ENCODE peak calls at places on chromosomes 13 and 19, in nine cellular contexts. O, A, E, K, H, B, R, N and G are unnamed samples.

GRCh38 chr19:7679017-7679720 is 1.5 kb upstream of the TRAPPC5 start:
- DNase-seq in N (no peak), A (no peak), B (peak), O (peak), K (no peak), E (peak), H (peak), R (no peak), G (peak)

GRCh38 chr13:27620377-27621115 is at the start of gene LNX2:
- DNase-seq in K (peak), R (peak), A (peak), N (peak), H (peak), B (peak), O (peak), E (peak), G (peak)

GRCh38 chr19:43618921-43619261 is 538 bp downstream of the ZNF428 start:
- DNase-seq in B (peak), O (peak), E (no peak), H (peak), K (no peak), R (no peak), A (no peak), N (no peak), G (peak)

GRCh38 chr13:112756967-112757758 is 67.3 kb downstream of the ATP11A start:
- DNase-seq in H (no peak), N (no peak), K (no peak), A (no peak), R (no peak), E (no peak), O (no peak), B (no peak), G (no peak)

GRCh38 chr19:50959731-50960500 is 7.1 kb upstream of the KLK5 start:
- DNase-seq in E (no peak), H (no peak), B (no peak), N (no peak), K (no peak), O (no peak), R (no peak), A (no peak), G (no peak)

GRCh38 chr13:33610471-33611015 is 207.4 kb upstream of the RFC3 start:
- DNase-seq in E (peak), N (no peak), H (no peak), B (peak), R (no peak), K (no peak), A (no peak), O (no peak), G (no peak)

GRCh38 chr13:108368240-108368898 is 98.9 kb downstream of the TNFSF13B start:
- DNase-seq in H (no peak), K (no peak), B (no peak), E (no peak), O (no peak), R (no peak), N (no peak), A (no peak), G (no peak)

GRCh38 chr13:46553521-46553885 is 533 bp downstream of the LRCH1 start:
- DNase-seq in H (peak), O (peak), B (no peak), A (no peak), E (peak), N (peak), K (peak), R (no peak), G (no peak)

GRCh38 chr19:13277104-13277809 is 127.0 kb downstream of the IER2 start:
- DNase-seq in A (peak), E (peak), R (no peak), O (peak), N (no peak), H (peak), B (peak), K (no peak), G (peak)

GRCh38 chr13:89361909-89362308 is 1690.7 kb downstream of the SLITRK5 start:
- DNase-seq in R (no peak), K (no peak), A (no peak), E (no peak), N (no peak), H (no peak), O (no peak), B (peak), G (no peak)

GRCh38 chr13:48710160-48710559 is 56.4 kb downstream of the CYSLTR2 start:
- DNase-seq in H (no peak), K (no peak), B (no peak), E (no peak), O (no peak), N (no peak), A (no peak), R (no peak), G (no peak)

GRCh38 chr13:44818428-44818827 is 170.8 kb downstream of the NUFIP1 start:
- DNase-seq in A (no peak), B (peak), O (peak), H (no peak), N (no peak), K (no peak), E (no peak), R (no peak), G (no peak)

GRCh38 chr13:101398920-101399319 is 17.4 kb downstream of the NALCN start:
- DNase-seq in E (no peak), R (no peak), N (no peak), B (peak), H (no peak), A (peak), O (no peak), K (no peak), G (no peak)

GRCh38 chr19:49614096-49614857 is 23.3 kb downstream of the PRR12 start:
- DNase-seq in E (no peak), K (no peak), R (no peak), A (peak), O (peak), H (no peak), B (peak), N (no peak), G (no peak)

GRCh38 chr13:41302743-41303142 is 8.3 kb upstream of the NAA16 start:
- DNase-seq in O (no peak), E (no peak), B (peak), R (no peak), K (no peak), A (no peak), H (no peak), N (no peak), G (no peak)

GRCh38 chr13:113548171-113548641 is 36.3 kb upstream of the TFDP1 start:
- DNase-seq in H (peak), K (peak), N (no peak), B (no peak), A (peak), E (peak), R (no peak), O (no peak), G (no peak)

GRCh38 chr13:59950201-59950730 is 213.5 kb downstream of the DIAPH3 start:
- DNase-seq in A (no peak), N (no peak), B (no peak), K (no peak), H (no peak), R (no peak), O (no peak), E (no peak), G (no peak)

GRCh38 chr19:45467115-45467455 is 711 bp upstream of the FOSB start:
- DNase-seq in E (no peak), H (no peak), O (no peak), R (no peak), K (no peak), B (no peak), A (no peak), N (no peak), G (no peak)

GRCh38 chr19:48271531-48272151 is 1.8 kb downstream of the ZNF114 start:
- DNase-seq in A (no peak), B (peak), H (peak), K (no peak), E (peak), N (no peak), R (no peak), O (peak), G (peak)

GRCh38 chr13:33744589-33745369 is 73.2 kb upstream of the RFC3 start:
- DNase-seq in K (no peak), N (no peak), B (no peak), E (no peak), H (no peak), O (peak), A (no peak), R (no peak), G (no peak)

GRCh38 chr19:23351806-23352205 is 43.5 kb downstream of the ZNF91 start:
- DNase-seq in R (no peak), E (no peak), A (no peak), N (no peak), H (no peak), K (no peak), O (no peak), B (no peak), G (no peak)

GRCh38 chr13:103941506-103942148 is 875.4 kb upstream of the SLC10A2 start:
- DNase-seq in N (no peak), K (no peak), H (no peak), B (peak), E (no peak), R (no peak), O (no peak), A (no peak), G (no peak)

GRCh38 chr19:42115219-42115618 is 17.0 kb downstream of the POU2F2 start:
- DNase-seq in N (no peak), H (no peak), A (no peak), B (no peak), O (no peak), E (no peak), K (no peak), R (no peak), G (no peak)

GRCh38 chr19:16462757-16463250 is 9.0 kb downstream of the EPS15L1 start:
- DNase-seq in H (no peak), A (no peak), R (no peak), K (no peak), N (no peak), E (no peak), O (no peak), B (peak), G (no peak)

GRCh38 chr19:29040951-29041350 is 172.0 kb downstream of the UQCRFS1 start:
- DNase-seq in N (no peak), R (no peak), H (no peak), O (no peak), E (no peak), B (no peak), A (no peak), K (no peak), G (no peak)

GRCh38 chr13:32530841-32531253 is 7.7 kb downstream of the N4BP2L2 start:
- DNase-seq in B (no peak), E (no peak), N (no peak), H (no peak), R (no peak), O (peak), K (no peak), A (peak), G (peak)

GRCh38 chr13:83881917-83882625 is at the start of gene SLITRK1:
- DNase-seq in H (peak), E (no peak), K (peak), N (peak), O (peak), R (no peak), B (peak), A (peak), G (peak)

GRCh38 chr13:34459856-34460255 is 482.2 kb upstream of the NBEA start:
- DNase-seq in E (no peak), H (no peak), K (no peak), B (no peak), A (no peak), R (no peak), O (peak), N (no peak), G (no peak)

GRCh38 chr13:43905435-43906031 is 25.8 kb downstream of the LACC1 start:
- DNase-seq in O (peak), E (no peak), N (no peak), B (peak), R (no peak), H (no peak), K (no peak), A (peak), G (peak)

GRCh38 chr19:45908956-45909355 is 5.6 kb downstream of the NANOS2 start:
- DNase-seq in K (no peak), R (no peak), N (no peak), E (no peak), H (no peak), O (no peak), A (no peak), B (no peak), G (no peak)

GRCh38 chr13:21022056-21022693 is 39.2 kb downstream of the LATS2 start:
- DNase-seq in N (no peak), E (no peak), O (no peak), B (no peak), H (no peak), K (no peak), R (no peak), A (no peak), G (no peak)

GRCh38 chr19:46849610-46850009 is 1.0 kb downstream of the AP2S1 start:
- DNase-seq in K (peak), R (no peak), B (no peak), E (peak), H (no peak), O (no peak), A (no peak), N (no peak), G (no peak)

GRCh38 chr19:13053761-13054604 is 48.7 kb downstream of the LYL1 start:
- DNase-seq in R (no peak), A (peak), O (no peak), N (peak), E (peak), H (peak), B (peak), K (no peak), G (no peak)

GRCh38 chr13:75792526-75793187 is 156.5 kb downstream of the LMO7 start:
- DNase-seq in B (no peak), A (no peak), E (no peak), H (no peak), K (no peak), O (no peak), R (no peak), N (no peak), G (no peak)

GRCh38 chr13:98482476-98483444 is 94.1 kb downstream of the STK24 start:
- DNase-seq in N (no peak), A (peak), O (peak), E (peak), K (no peak), B (peak), R (no peak), H (no peak), G (peak)
- TF ChIP-seq CTCF in N (no peak), A (peak), O (peak), E (no peak), K (peak), B (peak), R (no peak), H (no peak), G (peak)

GRCh38 chr19:11345122-11345752 is 831 bp downstream of the TMEM205 start:
- DNase-seq in A (no peak), E (no peak), O (peak), R (no peak), B (no peak), N (no peak), H (no peak), K (no peak), G (no peak)
- TF ChIP-seq CTCF in A (no peak), E (no peak), O (no peak), R (no peak), B (no peak), N (no peak), H (no peak), K (no peak), G (no peak)

GRCh38 chr19:39217094-39217493 is 13.0 kb upstream of the SYCN start:
- DNase-seq in A (no peak), R (no peak), B (no peak), K (no peak), O (no peak), N (no peak), E (no peak), H (no peak), G (no peak)

GRCh38 chr19:39208175-39208795 is 4.2 kb upstream of the SYCN start:
- DNase-seq in H (no peak), O (no peak), B (no peak), K (no peak), E (no peak), N (no peak), A (no peak), R (no peak), G (no peak)

GRCh38 chr19:39209196-39209595 is 5.1 kb upstream of the SYCN start:
- DNase-seq in H (no peak), B (no peak), K (no peak), R (no peak), N (no peak), O (no peak), A (no peak), E (no peak), G (no peak)

GRCh38 chr19:39211731-39212376 is 7.8 kb upstream of the SYCN start:
- DNase-seq in N (no peak), A (no peak), K (no peak), R (no peak), B (no peak), O (no peak), H (no peak), E (no peak), G (no peak)

DNA sequence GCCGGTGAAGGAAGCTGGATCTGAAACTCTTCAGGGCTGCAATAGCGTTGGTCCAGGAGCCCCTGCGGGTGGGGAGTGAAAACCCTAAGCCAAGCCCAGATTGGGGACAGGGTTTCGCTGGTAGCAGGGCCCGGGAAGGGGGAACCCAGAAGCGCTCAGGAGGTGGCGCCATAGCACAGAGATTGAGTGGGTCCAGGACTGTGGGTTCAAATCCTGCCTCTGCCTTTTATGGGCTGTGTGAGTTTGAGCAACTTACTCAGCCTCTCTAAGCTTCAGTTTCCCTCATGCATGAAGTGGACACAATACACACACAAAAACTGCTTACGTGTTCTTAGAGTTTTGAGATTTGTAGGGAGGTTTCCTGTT is 8.3 kb upstream of the SYCN start:
- DNase-seq in E (peak), B (no peak), O (peak), R (no peak), N (no peak), K (no peak), H (peak), A (no peak), G (no peak)
- TF ChIP-seq CTCF in E (peak), B (peak), O (peak), R (peak), N (no peak), K (peak), H (no peak), A (no peak), G (peak)

GRCh38 chr19:36373638-36374156 is 5.3 kb downstream of the ZFP14 start:
- DNase-seq in E (no peak), O (no peak), B (no peak), H (no peak), R (no peak), K (no peak), A (no peak), N (no peak), G (no peak)

GRCh38 chr19:36379510-36379819 is 464 bp upstream of the ZFP14 start:
- DNase-seq in B (peak), H (no peak), R (no peak), K (no peak), E (no peak), O (no peak), A (no peak), N (no peak), G (no peak)

GRCh38 chr19:36377541-36378178 is 1.3 kb downstream of the ZFP14 start:
- DNase-seq in O (no peak), H (no peak), A (no peak), E (no peak), N (no peak), R (no peak), K (no peak), B (no peak), G (no peak)

DNA sequence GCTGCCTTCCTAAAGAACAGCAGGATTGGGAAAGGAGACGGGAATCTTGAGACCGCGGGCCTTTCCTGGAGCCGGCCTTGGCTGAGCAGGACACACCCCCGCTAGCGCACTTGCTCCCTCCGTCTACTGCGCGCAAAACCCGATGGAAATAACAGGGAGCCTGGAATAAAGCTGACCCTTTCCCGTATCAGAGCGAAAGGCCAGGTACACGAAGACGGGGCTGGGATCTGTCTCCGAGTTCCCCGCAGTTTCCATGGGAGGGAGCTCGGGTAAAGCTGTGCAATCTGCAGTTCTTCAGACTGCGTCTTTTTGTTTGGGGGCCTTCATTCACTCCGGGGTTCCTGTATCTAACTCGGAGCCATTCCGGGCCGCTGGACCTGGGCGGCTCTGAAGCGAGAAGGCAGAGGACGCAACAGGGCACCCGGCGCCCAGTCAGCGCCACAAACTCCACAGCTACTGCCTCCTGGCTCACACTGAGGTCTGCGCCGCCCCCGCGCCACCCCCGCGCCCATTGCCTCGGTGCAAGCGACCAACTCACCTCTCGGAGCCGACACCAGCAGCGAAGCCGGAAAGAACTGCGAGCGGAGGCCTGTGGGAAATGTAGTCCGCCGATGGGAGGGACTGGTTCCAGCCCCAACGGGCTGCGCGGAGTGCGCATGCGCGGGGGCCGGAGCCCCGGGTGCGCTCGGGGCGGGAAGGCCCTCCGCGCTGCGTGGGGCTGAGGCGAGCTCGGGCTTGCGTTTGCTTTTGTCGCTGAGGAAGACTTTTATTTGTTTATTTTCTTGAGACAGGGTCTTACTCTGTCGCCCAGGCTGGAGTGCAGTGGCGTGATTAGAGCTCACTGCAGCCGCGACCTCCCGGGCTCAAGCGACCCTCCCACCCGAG is at the start of gene ZFP14:
- DNase-seq in E (peak), B (peak), H (peak), A (peak), K (peak), N (peak), O (peak), R (peak), G (peak)
- TF ChIP-seq CTCF in E (no peak), B (peak), H (no peak), A (peak), K (peak), N (no peak), O (peak), R (no peak), G (peak)

DNA sequence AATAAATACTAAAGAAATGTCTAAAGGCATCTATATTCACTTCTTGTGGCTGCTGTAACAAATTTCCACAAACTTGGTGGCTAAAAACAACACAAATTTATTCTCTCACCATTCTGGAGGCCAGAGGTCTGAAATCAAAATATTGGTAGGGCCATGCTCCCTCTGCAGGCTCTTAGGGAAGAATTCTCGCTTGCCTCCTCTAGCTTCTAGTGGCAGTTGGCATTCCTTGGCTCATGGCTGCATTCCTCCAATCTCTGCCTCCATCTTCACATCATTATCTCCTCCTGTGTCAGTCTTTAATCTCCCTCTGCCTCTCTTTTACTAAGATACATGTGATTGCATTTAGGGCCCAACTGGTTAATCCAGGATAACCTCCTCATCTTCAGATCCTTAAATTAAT is 54.1 kb upstream of the RFXAP start:
- DNase-seq in R (no peak), O (no peak), K (no peak), H (no peak), E (no peak), A (no peak), B (no peak), N (no peak), G (no peak)
- TF ChIP-seq CTCF in R (no peak), O (no peak), K (peak), H (no peak), E (no peak), A (no peak), B (peak), N (no peak), G (no peak)